ENCODE peak calls at places on chromosomes 6 and 20, in four cellular contexts. S is DMS79, M is tibial nerve, J is KBM-7. A is an unnamed sample.

GRCh38 chr6:125363360-125364121 is 61.8 kb upstream of the HDDC2 start:
- DNase-seq in J (peak), M (peak), S (peak), A (peak)

GRCh38 chr6:70166088-70166958 is 136.6 kb downstream of the COL9A1 start:
- DNase-seq in M (peak), S (no peak), J (peak), A (no peak)

GRCh38 chr6:3796396-3796795 is 44.9 kb upstream of the PXDC1 start:
- DNase-seq in S (no peak), J (no peak), M (no peak), A (no peak)

GRCh38 chr6:87308970-87309369 is 13.4 kb upstream of the SMIM8 start:
- DNase-seq in J (no peak), M (no peak), S (no peak), A (no peak)

GRCh38 chr20:38965264-38965663 is 3.1 kb downstream of the DHX35 start:
- DNase-seq in M (no peak), S (no peak), J (no peak), A (no peak)

GRCh38 chr20:56003966-56004365 is 1.4 kb downstream of the CBLN4 start:
- DNase-seq in S (no peak), M (no peak), J (no peak), A (no peak)

GRCh38 chr6:133973109-133973971 is 20.3 kb downstream of the TBPL1 start:
- DNase-seq in S (peak), M (no peak), J (peak), A (no peak)

GRCh38 chr6:9272671-9273070 is 837.3 kb upstream of the SLC35B3 start:
- DNase-seq in J (no peak), S (no peak), M (no peak), A (no peak)

GRCh38 chr6:38997128-38997761 is 51.3 kb upstream of the GLP1R start:
- DNase-seq in J (peak), S (no peak), M (no peak), A (no peak)

GRCh38 chr20:61941721-61942405 is 123.8 kb downstream of the TAF4 start:
- DNase-seq in S (no peak), M (no peak), J (no peak), A (no peak)

GRCh38 chr6:48535569-48535968 is 424.6 kb upstream of the PTCHD4 start:
- DNase-seq in J (peak), S (no peak), M (no peak), A (no peak)

GRCh38 chr6:142731611-142732010 is 213.4 kb downstream of the HIVEP2 start:
- DNase-seq in J (no peak), M (no peak), S (no peak), A (no peak)

GRCh38 chr6:41159415-41160082 is 3.4 kb downstream of the TREM2 start:
- DNase-seq in M (no peak), J (no peak), S (peak), A (no peak)

GRCh38 chr6:36130672-36131516 is 581 bp downstream of the MAPK13 start:
- DNase-seq in M (no peak), J (no peak), S (peak), A (peak)

GRCh38 chr6:84516151-84516550 is 248.2 kb downstream of the TBX18 start:
- DNase-seq in S (no peak), J (no peak), M (no peak), A (no peak)

GRCh38 chr6:110075406-110075805 is 97.3 kb downstream of the GPR6 start:
- DNase-seq in S (no peak), J (no peak), M (no peak), A (no peak)

GRCh38 chr20:36085686-36086267 is 68.8 kb upstream of the EPB41L1 start:
- DNase-seq in M (no peak), J (peak), S (no peak), A (no peak)

GRCh38 chr6:168418151-168418551 is 22.8 kb upstream of the SMOC2 start:
- DNase-seq in S (peak), M (peak), J (no peak), A (no peak)

GRCh38 chr20:53657289-53657678 is 63.6 kb upstream of the ZNF217 start:
- DNase-seq in M (no peak), J (no peak), S (no peak), A (no peak)

GRCh38 chr20:4449977-4450715 is 271.6 kb upstream of the PRND start:
- DNase-seq in J (peak), S (no peak), M (no peak), A (no peak)

GRCh38 chr20:8094415-8094818 is 37.6 kb upstream of the PLCB1 start:
- DNase-seq in M (peak), S (no peak), J (no peak), A (no peak)

GRCh38 chr20:11296221-11296620 is 621.5 kb upstream of the BTBD3 start:
- DNase-seq in J (no peak), M (no peak), S (no peak), A (no peak)

GRCh38 chr6:12566618-12567123 is 149.9 kb upstream of the PHACTR1 start:
- DNase-seq in M (no peak), S (no peak), J (no peak), A (no peak)

GRCh38 chr20:35568645-35569044 is 26.8 kb downstream of the ERGIC3 start:
- DNase-seq in S (no peak), M (no peak), J (peak), A (no peak)

GRCh38 chr20:44728835-44729342 is 13.7 kb downstream of the CCN5 start:
- DNase-seq in S (peak), M (peak), J (no peak), A (peak)

GRCh38 chr6:153096792-153097191 is 34.3 kb downstream of the RGS17 start:
- DNase-seq in M (no peak), J (no peak), S (peak), A (no peak)

GRCh38 chr6:158801655-158802294 is 17.4 kb downstream of the EZR start:
- DNase-seq in J (no peak), S (no peak), M (peak), A (no peak)

GRCh38 chr6:143058987-143059386 is 1.7 kb upstream of the AIG1 start:
- DNase-seq in J (no peak), S (no peak), M (no peak), A (no peak)

GRCh38 chr20:63701329-63702035 is 5.0 kb downstream of the TNFRSF6B start:
- DNase-seq in S (no peak), J (no peak), M (peak), A (no peak)

GRCh38 chr6:73460044-73460443 is 1.5 kb upstream of the MTO1 start:
- DNase-seq in J (no peak), S (no peak), M (no peak), A (no peak)

GRCh38 chr20:40467014-40467413 is 222.0 kb downstream of the MAFB start:
- DNase-seq in J (no peak), M (no peak), S (no peak), A (no peak)

GRCh38 chr20:48384147-48384818 is 443.5 kb downstream of the PREX1 start:
- DNase-seq in M (no peak), J (no peak), S (no peak), A (no peak)

GRCh38 chr6:44416103-44416502 is 28.6 kb downstream of the CDC5L start:
- DNase-seq in M (no peak), J (no peak), S (no peak), A (no peak)

GRCh38 chr20:40317156-40317790 is 371.8 kb downstream of the MAFB start:
- DNase-seq in J (no peak), S (no peak), M (no peak), A (no peak)

GRCh38 chr20:51339721-51340450 is 202.6 kb downstream of the NFATC2 start:
- DNase-seq in J (no peak), M (no peak), S (no peak), A (no peak)

GRCh38 chr20:40189621-40190020 is 499.4 kb downstream of the MAFB start:
- DNase-seq in M (no peak), S (no peak), J (no peak), A (no peak)

GRCh38 chr6:15874821-15875220 is 212.0 kb upstream of the DTNBP1 start:
- DNase-seq in S (no peak), M (no peak), J (no peak), A (no peak)